ENCODE peak calls at places on chromosomes 11 and 22, in six cellular contexts. R is substantia nigra, L is SJSA1, C is left ventricle myocardium inferior, M is HCT116, O is mesendoderm. U is an unnamed sample.

GRCh38 chr11:19474954-19475811 is 234.4 kb upstream of the E2F8 start:
- DNase-seq in L (no peak), R (peak), O (peak), C (no peak), M (no peak), U (peak)

GRCh38 chr11:85756401-85757200 is 54.3 kb downstream of the SYTL2 start:
- DNase-seq in M (no peak), C (no peak), R (no peak), O (no peak), L (no peak), U (peak)

GRCh38 chr11:71180694-71181466 is 71.5 kb downstream of the SHANK2 start:
- DNase-seq in L (no peak), O (no peak), C (no peak), M (no peak), R (no peak), U (no peak)

GRCh38 chr11:57121996-57122395 is 59.8 kb upstream of the LRRC55 start:
- DNase-seq in O (no peak), C (no peak), M (no peak), L (no peak), R (no peak), U (no peak)

GRCh38 chr11:49995559-49995958 is 13.2 kb upstream of the OR4C12 start:
- DNase-seq in C (no peak), R (no peak), L (peak), M (peak), O (peak), U (peak)

GRCh38 chr11:42311504-42311903 is 852.1 kb upstream of the LRRC4C start:
- DNase-seq in O (no peak), R (no peak), C (no peak), L (no peak), M (no peak), U (no peak)

GRCh38 chr11:126751242-126751641 is 249.3 kb downstream of the KIRREL3 start:
- DNase-seq in L (no peak), M (no peak), R (no peak), O (no peak), C (no peak), U (no peak)

GRCh38 chr11:95917188-95918036 is 6.5 kb downstream of the MTMR2 start:
- DNase-seq in C (no peak), O (peak), L (peak), R (no peak), M (no peak), U (no peak)

GRCh38 chr11:106447631-106448191 is 370.2 kb downstream of the AASDHPPT start:
- DNase-seq in C (no peak), O (no peak), R (no peak), M (no peak), L (no peak), U (no peak)

GRCh38 chr11:67310246-67311050 is 7.1 kb downstream of the SSH3 start:
- DNase-seq in L (no peak), O (no peak), M (no peak), R (no peak), C (no peak), U (no peak)

GRCh38 chr22:38404419-38404818 is 50.6 kb downstream of the KCNJ4 start:
- DNase-seq in R (no peak), C (no peak), O (no peak), M (no peak), L (no peak), U (no peak)

GRCh38 chr22:38402204-38402603 is 52.8 kb downstream of the KCNJ4 start:
- DNase-seq in R (no peak), L (no peak), O (no peak), C (no peak), M (no peak), U (no peak)

GRCh38 chr22:38403806-38404205 is 51.2 kb downstream of the KCNJ4 start:
- DNase-seq in M (no peak), L (no peak), C (no peak), R (no peak), O (no peak), U (no peak)

GRCh38 chr22:38398609-38399401 is 56.2 kb downstream of the KCNJ4 start:
- DNase-seq in C (peak), L (peak), O (peak), M (no peak), R (peak), U (peak)

DNA sequence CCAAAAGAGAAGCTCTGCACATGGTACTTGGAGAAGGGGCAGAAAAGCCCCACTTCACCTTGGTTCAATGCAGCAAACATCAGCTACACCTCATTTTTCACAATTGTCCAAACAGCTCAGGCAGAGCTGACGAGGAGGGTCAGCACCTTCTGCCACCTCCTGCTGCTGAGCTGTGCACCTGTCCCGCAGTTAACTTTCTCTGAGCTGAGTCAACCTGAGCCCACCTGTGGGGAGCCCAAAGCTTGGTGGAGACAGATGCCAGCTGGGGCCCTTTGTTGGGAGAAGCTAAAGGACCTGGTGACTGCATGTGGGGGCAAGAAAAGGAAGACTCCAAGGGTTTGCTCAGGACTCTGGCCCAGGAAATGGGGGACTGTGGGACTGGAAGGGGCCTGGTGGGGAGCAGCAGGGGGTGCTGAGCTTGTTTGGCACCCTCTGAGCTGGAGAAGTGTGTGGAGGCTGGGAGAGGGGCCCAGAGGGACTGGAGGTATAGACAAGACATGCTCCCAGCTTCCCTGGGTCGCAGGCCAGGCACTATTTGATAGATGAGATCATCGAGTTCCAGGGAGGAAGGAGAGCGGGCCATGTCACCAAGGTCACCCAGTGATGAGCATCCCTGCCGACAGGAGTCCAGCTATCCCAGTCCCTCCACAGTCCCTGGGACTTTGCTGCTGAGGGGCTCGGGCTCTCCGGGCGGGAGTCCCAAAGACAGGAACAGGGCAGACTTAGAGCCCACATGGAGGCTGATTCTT is 53.5 kb downstream of the KCNJ4 start:
- DNase-seq in O (no peak), M (no peak), C (no peak), R (no peak), L (no peak), U (no peak)
- H3K27ac ChIP-seq in O (no peak), M (no peak), C (no peak), R (no peak), L (no peak), U (no peak)

GRCh38 chr11:10375280-10376048 is 70.6 kb downstream of the ADM start:
- DNase-seq in O (peak), R (no peak), C (no peak), M (no peak), L (no peak), U (no peak)

GRCh38 chr11:10379022-10379421 is 74.1 kb downstream of the ADM start:
- DNase-seq in M (no peak), C (no peak), L (no peak), O (peak), R (no peak), U (no peak)

GRCh38 chr11:10376061-10376460 is 71.2 kb downstream of the ADM start:
- DNase-seq in R (no peak), M (no peak), O (no peak), C (no peak), L (no peak), U (no peak)

GRCh38 chr11:10378362-10378761 is 73.5 kb downstream of the ADM start:
- DNase-seq in M (no peak), C (no peak), O (no peak), R (no peak), L (no peak), U (no peak)

DNA sequence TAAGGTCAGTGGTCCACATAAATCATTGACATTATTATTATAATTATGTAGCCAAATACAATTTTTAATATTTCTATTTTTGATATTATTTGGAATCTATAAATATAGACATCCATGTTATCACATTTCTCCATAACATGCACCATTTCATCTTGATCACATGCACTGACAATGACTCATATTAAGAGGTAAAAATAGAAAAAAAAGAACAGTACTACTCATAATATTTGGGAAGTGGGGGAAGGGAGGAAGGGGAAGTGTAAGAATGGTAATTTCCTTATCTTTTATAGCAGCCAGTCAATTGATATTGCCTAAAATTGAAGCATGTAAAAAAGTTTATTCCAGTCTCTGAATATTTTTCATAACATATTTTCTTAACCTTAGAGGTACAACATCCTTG is 72.3 kb downstream of the ADM start:
- DNase-seq in R (no peak), M (no peak), O (no peak), C (no peak), L (no peak), U (no peak)
- H3K27ac ChIP-seq in R (no peak), M (no peak), O (no peak), C (no peak), L (no peak), U (no peak)

DNA sequence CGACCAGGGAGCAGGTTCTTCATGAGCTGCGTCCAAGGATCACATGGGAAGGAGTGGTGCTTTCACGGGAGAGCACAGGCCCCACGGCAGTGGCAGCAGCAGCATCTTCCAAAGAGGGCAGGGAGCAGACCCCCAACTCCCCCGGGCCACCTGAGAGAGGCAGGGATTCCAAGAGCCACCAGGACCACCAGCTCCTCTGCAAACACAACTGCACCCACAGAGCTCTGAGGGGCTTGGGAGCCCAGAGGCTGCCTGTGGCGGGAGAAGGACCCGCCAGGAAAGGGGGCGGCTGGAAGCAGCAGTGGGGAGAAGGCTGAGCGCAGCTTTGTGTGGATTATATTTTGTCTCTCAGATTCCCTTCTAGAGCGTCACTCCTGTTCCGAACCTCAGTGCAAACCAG is 469.6 kb downstream of the BRD1 start:
- DNase-seq in R (no peak), L (no peak), M (no peak), C (no peak), O (no peak), U (no peak)
- H3K27ac ChIP-seq in R (no peak), L (no peak), M (no peak), C (no peak), O (no peak), U (no peak)

GRCh38 chr11:45470151-45471001 is 184.2 kb upstream of the SYT13 start:
- DNase-seq in O (no peak), R (no peak), C (peak), L (no peak), M (no peak), U (no peak)
- H3K27ac ChIP-seq in O (no peak), R (no peak), C (no peak), L (no peak), M (no peak), U (no peak)

GRCh38 chr11:125071831-125072209 is 8.7 kb downstream of the SLC37A2 start:
- DNase-seq in M (no peak), R (no peak), L (no peak), O (no peak), C (no peak), U (no peak)
- H3K27ac ChIP-seq in M (no peak), R (no peak), L (no peak), O (no peak), C (peak), U (peak)

GRCh38 chr11:61510178-61510979 is 1.8 kb downstream of the LRRC10B start:
- DNase-seq in O (no peak), L (no peak), R (no peak), C (no peak), M (no peak), U (no peak)

GRCh38 chr11:61509058-61510029 is 795 bp downstream of the LRRC10B start:
- DNase-seq in L (peak), C (peak), R (no peak), O (peak), M (peak), U (no peak)

GRCh38 chr11:61507012-61507768 is 1.4 kb upstream of the LRRC10B start:
- DNase-seq in O (no peak), C (no peak), R (no peak), L (no peak), M (no peak), U (no peak)

GRCh38 chr11:61505640-61506155 is 2.9 kb upstream of the LRRC10B start:
- DNase-seq in M (no peak), O (no peak), R (no peak), L (no peak), C (no peak), U (peak)

GRCh38 chr11:61507962-61508824 is at the start of gene LRRC10B:
- DNase-seq in L (no peak), C (no peak), O (peak), R (no peak), M (peak), U (peak)
- H3K27ac ChIP-seq in L (no peak), C (peak), O (no peak), R (no peak), M (no peak), U (peak)

DNA sequence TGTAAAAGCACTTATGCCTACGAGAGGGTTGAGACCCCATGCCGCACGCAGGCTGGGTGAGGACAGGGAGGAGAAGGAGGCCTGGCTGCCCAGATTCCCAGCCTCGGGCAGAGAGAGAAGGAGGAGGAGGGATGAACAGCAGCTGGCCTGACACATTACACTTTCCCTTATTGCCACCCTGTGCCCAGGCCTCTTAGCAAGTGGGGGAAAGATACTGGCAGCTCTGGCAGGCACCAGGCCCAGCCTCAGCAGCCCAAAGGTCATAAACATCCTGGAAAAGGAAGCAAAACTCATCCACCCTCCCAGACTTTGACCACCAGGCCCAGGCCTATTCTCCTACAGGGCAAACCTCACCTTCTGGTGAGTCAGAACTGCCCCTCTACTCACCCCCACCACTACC is 4.7 kb downstream of the PLAAT3 start:
- DNase-seq in O (no peak), R (peak), C (peak), L (peak), M (no peak), U (no peak)
- H3K27ac ChIP-seq in O (no peak), R (peak), C (peak), L (peak), M (no peak), U (peak)

DNA sequence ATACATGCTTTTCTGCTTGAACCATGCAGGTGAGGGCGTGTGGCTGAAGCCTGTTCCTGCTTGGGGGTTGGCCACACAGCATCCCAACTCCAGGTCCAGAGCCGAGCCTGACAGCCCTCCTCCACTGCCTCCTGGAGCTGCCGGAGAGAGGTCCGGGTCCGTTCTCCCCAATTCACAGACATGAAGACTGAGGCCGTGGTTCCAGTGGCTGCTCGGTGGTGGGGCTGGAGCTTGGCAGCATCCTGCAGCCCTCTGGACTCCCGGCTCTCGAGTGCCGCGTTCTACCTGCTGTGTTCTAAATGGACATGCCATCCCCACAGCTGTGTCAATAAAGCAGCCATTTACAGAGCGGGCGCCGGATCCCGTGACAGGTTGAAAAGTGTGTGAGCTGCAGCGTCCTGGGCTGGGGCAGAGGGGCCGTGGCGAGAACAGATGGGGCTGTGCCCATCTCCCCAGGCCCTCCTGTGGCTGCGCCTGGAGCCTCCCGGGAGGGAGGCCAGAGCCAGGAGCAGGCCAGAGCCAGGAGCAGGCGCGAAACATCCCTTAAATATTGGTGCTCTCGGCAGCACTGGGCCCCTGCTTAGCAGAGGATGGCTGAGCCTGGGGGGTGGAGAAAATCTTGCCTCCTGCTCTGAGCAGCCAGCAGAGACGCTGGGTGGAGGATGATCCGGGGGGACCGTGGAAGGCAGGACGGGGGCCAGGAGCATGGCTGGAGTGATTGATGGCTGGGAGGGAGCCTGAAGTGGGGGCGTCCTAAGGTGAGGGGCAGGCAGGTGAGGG is 46.1 kb downstream of the FLRT1 start:
- DNase-seq in O (no peak), M (no peak), R (no peak), L (no peak), C (no peak), U (no peak)
- H3K27ac ChIP-seq in O (no peak), M (no peak), R (peak), L (no peak), C (no peak), U (no peak)

DNA sequence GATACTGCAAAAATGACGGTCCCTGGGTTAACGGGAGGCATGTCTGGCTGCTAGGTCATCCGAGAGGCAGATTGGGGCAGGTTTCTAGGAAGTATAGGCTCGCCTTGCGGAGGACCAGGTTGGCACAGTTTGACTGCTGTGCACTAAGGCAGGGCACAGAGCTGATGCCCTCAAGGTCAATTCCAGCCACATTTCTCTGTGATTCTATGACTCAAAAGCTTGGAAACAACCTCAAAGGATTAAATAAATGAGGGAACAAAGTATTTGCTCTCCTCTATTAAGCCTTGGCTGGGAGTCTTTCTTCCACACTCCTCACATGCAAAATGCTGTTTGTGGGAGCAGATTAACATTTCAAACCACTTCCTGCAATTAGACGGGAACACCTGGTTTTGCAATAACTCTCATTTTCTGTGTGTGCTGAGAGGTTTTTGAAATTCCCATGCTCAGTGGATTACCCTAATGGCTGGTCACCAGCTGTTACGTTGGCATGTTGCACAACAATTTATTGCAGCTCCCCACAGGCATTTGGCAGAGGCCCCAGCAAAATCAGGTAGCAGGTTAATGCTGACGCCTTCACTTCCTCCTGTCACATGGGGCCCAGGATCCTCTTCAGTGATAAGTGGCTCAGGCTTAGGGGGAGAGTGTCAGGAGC is 61.0 kb upstream of the PLET1 start:
- DNase-seq in C (peak), R (no peak), L (peak), M (peak), O (peak), U (no peak)
- H3K27ac ChIP-seq in C (no peak), R (no peak), L (no peak), M (no peak), O (no peak), U (no peak)